ENCODE peak calls at places on chromosome X, in nine cellular contexts. One of them, this sample, is unnamed. For H3K9me3, the result is how much of the 10 kb centered on the place peaks cover.

GRCh38 chrX:149871940-149872339 is 9.0 kb upstream of the MAGEA8 start:
- DNase-seq in mucosa of descending colon: peak
- DNase-seq in PC-3: peak
- DNase-seq in heart right ventricle: peak
- DNase-seq in HepG2: peak
- DNase-seq in spleen: peak
- DNase-seq in left ventricle myocardium inferior: no peak
- DNase-seq in endodermal cell: peak
- DNase-seq in thoracic aorta: no peak
- DNase-seq in this sample: peak

GRCh38 chrX:120147537-120147936 is 10.9 kb upstream of the RHOXF2 start:
- DNase-seq in mucosa of descending colon: no peak
- DNase-seq in PC-3: no peak
- DNase-seq in heart right ventricle: no peak
- DNase-seq in HepG2: no peak
- DNase-seq in spleen: no peak
- DNase-seq in left ventricle myocardium inferior: no peak
- DNase-seq in endodermal cell: peak
- DNase-seq in thoracic aorta: no peak
- DNase-seq in this sample: no peak

GRCh38 chrX:76520273-76521054 is 93.0 kb downstream of the MAGEE1 start:
- DNase-seq in mucosa of descending colon: no peak
- DNase-seq in PC-3: no peak
- DNase-seq in heart right ventricle: no peak
- DNase-seq in HepG2: no peak
- DNase-seq in spleen: no peak
- DNase-seq in left ventricle myocardium inferior: no peak
- DNase-seq in endodermal cell: no peak
- DNase-seq in thoracic aorta: no peak
- DNase-seq in this sample: no peak

GRCh38 chrX:11724122-11725017 is 33.7 kb upstream of the MSL3 start:
- DNase-seq in mucosa of descending colon: no peak
- DNase-seq in PC-3: peak
- DNase-seq in heart right ventricle: peak
- DNase-seq in HepG2: peak
- DNase-seq in spleen: no peak
- DNase-seq in left ventricle myocardium inferior: no peak
- DNase-seq in endodermal cell: no peak
- DNase-seq in thoracic aorta: no peak
- DNase-seq in this sample: no peak

GRCh38 chrX:118495958-118496762 is 545 bp downstream of the DOCK11 start:
- DNase-seq in mucosa of descending colon: peak
- DNase-seq in PC-3: peak
- DNase-seq in heart right ventricle: peak
- DNase-seq in HepG2: no peak
- DNase-seq in spleen: peak
- DNase-seq in left ventricle myocardium inferior: peak
- DNase-seq in endodermal cell: peak
- DNase-seq in thoracic aorta: no peak
- DNase-seq in this sample: peak

GRCh38 chrX:111680988-111681779 is at the start of gene ALG13:
- DNase-seq in mucosa of descending colon: peak
- DNase-seq in PC-3: peak
- DNase-seq in heart right ventricle: peak
- DNase-seq in HepG2: peak
- DNase-seq in spleen: peak
- DNase-seq in left ventricle myocardium inferior: peak
- DNase-seq in endodermal cell: peak
- DNase-seq in thoracic aorta: peak
- DNase-seq in this sample: peak

GRCh38 chrX:121336831-121337421 is 289.5 kb downstream of the GLUD2 start:
- DNase-seq in mucosa of descending colon: no peak
- DNase-seq in PC-3: peak
- DNase-seq in heart right ventricle: no peak
- DNase-seq in HepG2: no peak
- DNase-seq in spleen: no peak
- DNase-seq in left ventricle myocardium inferior: no peak
- DNase-seq in endodermal cell: no peak
- DNase-seq in thoracic aorta: no peak
- DNase-seq in this sample: no peak

GRCh38 chrX:42954880-42955279 is 176.9 kb upstream of the PPP1R2C start:
- DNase-seq in mucosa of descending colon: no peak
- DNase-seq in PC-3: no peak
- DNase-seq in heart right ventricle: no peak
- DNase-seq in HepG2: no peak
- DNase-seq in spleen: no peak
- DNase-seq in left ventricle myocardium inferior: no peak
- DNase-seq in endodermal cell: no peak
- DNase-seq in thoracic aorta: no peak
- DNase-seq in this sample: no peak

GRCh38 chrX:132435222-132435621 is 53.6 kb downstream of the MBNL3 start:
- DNase-seq in mucosa of descending colon: no peak
- DNase-seq in PC-3: peak
- DNase-seq in heart right ventricle: no peak
- DNase-seq in HepG2: no peak
- DNase-seq in spleen: no peak
- DNase-seq in left ventricle myocardium inferior: no peak
- DNase-seq in endodermal cell: no peak
- DNase-seq in thoracic aorta: no peak
- DNase-seq in this sample: no peak

GRCh38 chrX:133786382-133786781 is 199.0 kb downstream of the GPC3 start:
- DNase-seq in mucosa of descending colon: no peak
- DNase-seq in PC-3: no peak
- DNase-seq in heart right ventricle: no peak
- DNase-seq in HepG2: no peak
- DNase-seq in spleen: no peak
- DNase-seq in left ventricle myocardium inferior: no peak
- DNase-seq in endodermal cell: no peak
- DNase-seq in thoracic aorta: no peak
- DNase-seq in this sample: no peak

GRCh38 chrX:41890026-41890423 is 33.3 kb downstream of the CASK start:
- DNase-seq in mucosa of descending colon: no peak
- DNase-seq in PC-3: no peak
- DNase-seq in heart right ventricle: no peak
- DNase-seq in HepG2: no peak
- DNase-seq in spleen: no peak
- DNase-seq in left ventricle myocardium inferior: no peak
- DNase-seq in endodermal cell: no peak
- DNase-seq in thoracic aorta: no peak
- DNase-seq in this sample: no peak

GRCh38 chrX:41900321-41900720 is 23.0 kb downstream of the CASK start:
- DNase-seq in mucosa of descending colon: no peak
- DNase-seq in PC-3: no peak
- DNase-seq in heart right ventricle: no peak
- DNase-seq in HepG2: no peak
- DNase-seq in spleen: no peak
- DNase-seq in left ventricle myocardium inferior: no peak
- DNase-seq in endodermal cell: no peak
- DNase-seq in thoracic aorta: no peak
- DNase-seq in this sample: no peak

DNA sequence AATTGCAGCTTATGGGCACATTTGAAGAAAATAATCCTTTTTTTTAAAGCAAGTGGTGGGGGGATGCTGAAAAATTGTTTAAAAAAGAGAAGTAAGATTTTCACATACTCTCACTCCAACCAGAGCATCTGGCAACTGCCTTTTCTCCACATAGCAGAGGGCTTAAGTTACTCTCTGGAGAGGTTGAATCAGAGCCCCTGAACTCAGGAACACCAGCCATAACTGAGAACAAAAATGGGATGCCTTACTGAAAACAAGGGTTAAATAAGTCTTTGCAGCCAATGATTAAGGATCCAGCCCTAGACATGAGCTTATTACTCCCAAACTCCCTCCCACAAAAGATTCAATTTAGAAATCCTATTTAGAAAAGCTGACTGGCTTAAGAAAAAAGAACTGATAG is 27.5 kb downstream of the CASK start:
- DNase-seq in mucosa of descending colon: no peak
- DNase-seq in PC-3: no peak
- DNase-seq in heart right ventricle: no peak
- DNase-seq in HepG2: no peak
- DNase-seq in spleen: no peak
- DNase-seq in left ventricle myocardium inferior: no peak
- DNase-seq in endodermal cell: no peak
- DNase-seq in thoracic aorta: no peak
- DNase-seq in this sample: no peak
- H3K9me3 ChIP-seq in mucosa of descending colon: under half
- H3K9me3 ChIP-seq in PC-3: under half
- H3K9me3 ChIP-seq in heart right ventricle: under half
- H3K9me3 ChIP-seq in HepG2: under half
- H3K9me3 ChIP-seq in spleen: under half
- H3K9me3 ChIP-seq in left ventricle myocardium inferior: under half
- H3K9me3 ChIP-seq in endodermal cell: under half
- H3K9me3 ChIP-seq in thoracic aorta: under half
- H3K9me3 ChIP-seq in this sample: under half

GRCh38 chrX:110449312-110449711 is 90.7 kb downstream of the RTL9 start:
- DNase-seq in mucosa of descending colon: no peak
- DNase-seq in PC-3: no peak
- DNase-seq in heart right ventricle: no peak
- DNase-seq in HepG2: no peak
- DNase-seq in spleen: no peak
- DNase-seq in left ventricle myocardium inferior: no peak
- DNase-seq in endodermal cell: no peak
- DNase-seq in thoracic aorta: no peak
- DNase-seq in this sample: no peak

GRCh38 chrX:110442631-110443030 is 84.0 kb downstream of the RTL9 start:
- DNase-seq in mucosa of descending colon: no peak
- DNase-seq in PC-3: peak
- DNase-seq in heart right ventricle: no peak
- DNase-seq in HepG2: peak
- DNase-seq in spleen: no peak
- DNase-seq in left ventricle myocardium inferior: no peak
- DNase-seq in endodermal cell: peak
- DNase-seq in thoracic aorta: no peak
- DNase-seq in this sample: peak

GRCh38 chrX:110450050-110450449 is 91.4 kb downstream of the RTL9 start:
- DNase-seq in mucosa of descending colon: no peak
- DNase-seq in PC-3: peak
- DNase-seq in heart right ventricle: peak
- DNase-seq in HepG2: peak
- DNase-seq in spleen: no peak
- DNase-seq in left ventricle myocardium inferior: peak
- DNase-seq in endodermal cell: peak
- DNase-seq in thoracic aorta: peak
- DNase-seq in this sample: peak

GRCh38 chrX:110444996-110445395 is 86.3 kb downstream of the RTL9 start:
- DNase-seq in mucosa of descending colon: no peak
- DNase-seq in PC-3: peak
- DNase-seq in heart right ventricle: no peak
- DNase-seq in HepG2: no peak
- DNase-seq in spleen: no peak
- DNase-seq in left ventricle myocardium inferior: no peak
- DNase-seq in endodermal cell: no peak
- DNase-seq in thoracic aorta: no peak
- DNase-seq in this sample: no peak

DNA sequence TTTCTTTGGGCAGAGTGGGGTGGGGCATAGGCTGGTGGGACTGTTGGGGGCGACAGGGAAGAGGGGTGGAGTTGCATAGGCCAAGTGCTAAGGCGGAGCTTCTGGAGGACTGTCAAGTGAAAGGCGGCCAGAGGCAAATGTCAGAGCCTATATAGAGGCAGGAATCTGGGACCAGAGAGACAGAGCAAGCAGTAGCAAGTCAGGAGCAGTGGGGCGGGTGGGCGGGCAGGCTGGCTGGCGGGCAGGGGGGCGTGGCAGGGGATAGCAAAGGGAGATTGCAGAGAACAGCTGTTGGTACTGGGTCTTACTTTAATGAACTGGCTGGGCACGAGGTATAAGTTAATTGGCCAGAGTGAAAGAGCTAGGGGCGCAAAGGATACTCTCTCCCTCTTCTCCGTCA is 89.8 kb downstream of the RTL9 start:
- DNase-seq in mucosa of descending colon: no peak
- DNase-seq in PC-3: no peak
- DNase-seq in heart right ventricle: no peak
- DNase-seq in HepG2: no peak
- DNase-seq in spleen: no peak
- DNase-seq in left ventricle myocardium inferior: no peak
- DNase-seq in endodermal cell: peak
- DNase-seq in thoracic aorta: no peak
- DNase-seq in this sample: no peak
- TF ChIP-seq CTCF in mucosa of descending colon: no peak
- TF ChIP-seq CTCF in PC-3: no peak
- TF ChIP-seq CTCF in heart right ventricle: no peak
- TF ChIP-seq CTCF in HepG2: no peak
- TF ChIP-seq CTCF in spleen: no peak
- TF ChIP-seq CTCF in left ventricle myocardium inferior: no peak
- TF ChIP-seq CTCF in endodermal cell: no peak
- TF ChIP-seq CTCF in thoracic aorta: no peak
- TF ChIP-seq CTCF in this sample: no peak

GRCh38 chrX:40844476-40844875 is 109.1 kb upstream of the MED14 start:
- DNase-seq in mucosa of descending colon: no peak
- DNase-seq in PC-3: no peak
- DNase-seq in heart right ventricle: no peak
- DNase-seq in HepG2: no peak
- DNase-seq in spleen: no peak
- DNase-seq in left ventricle myocardium inferior: no peak
- DNase-seq in endodermal cell: no peak
- DNase-seq in thoracic aorta: no peak
- DNase-seq in this sample: no peak
- H3K9me3 ChIP-seq in mucosa of descending colon: under half
- H3K9me3 ChIP-seq in PC-3: under half
- H3K9me3 ChIP-seq in heart right ventricle: under half
- H3K9me3 ChIP-seq in HepG2: under half
- H3K9me3 ChIP-seq in spleen: under half
- H3K9me3 ChIP-seq in left ventricle myocardium inferior: under half
- H3K9me3 ChIP-seq in endodermal cell: under half
- H3K9me3 ChIP-seq in thoracic aorta: under half
- H3K9me3 ChIP-seq in this sample: under half

DNA sequence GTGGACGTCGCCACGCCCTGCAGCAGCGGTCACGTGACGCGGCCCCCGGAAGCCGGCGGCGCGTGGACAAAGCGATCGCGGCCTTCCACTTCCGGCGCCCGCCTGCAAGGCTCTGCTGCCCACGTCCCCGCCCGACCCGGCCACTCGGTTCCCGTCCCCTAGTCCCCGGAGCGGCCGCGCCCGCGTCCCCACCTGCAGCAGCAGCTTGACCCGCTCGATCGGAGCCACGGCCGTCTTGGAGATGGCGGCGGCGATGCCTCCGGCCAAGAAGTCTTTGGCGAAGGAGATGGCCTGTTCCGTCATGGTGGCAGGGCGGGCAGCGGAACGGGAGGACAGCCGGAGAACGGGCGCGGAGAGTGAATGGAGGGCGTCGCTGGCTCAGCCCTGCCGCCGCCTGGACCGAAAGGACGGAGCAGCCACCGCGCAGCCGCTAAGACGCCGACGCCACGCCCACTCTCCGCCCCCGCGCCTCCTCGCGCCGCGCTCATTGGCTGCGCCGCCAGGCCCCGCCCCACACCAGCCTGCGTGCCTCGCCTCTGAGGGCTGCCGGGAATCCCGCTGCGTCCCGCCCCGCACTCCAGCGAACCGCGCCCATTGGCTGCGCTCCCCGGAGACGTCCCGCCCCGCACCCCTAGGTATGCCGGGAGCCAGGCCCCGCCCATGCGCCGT is at the start of gene SLC25A6:
- DNase-seq in mucosa of descending colon: peak
- DNase-seq in PC-3: peak
- DNase-seq in heart right ventricle: peak
- DNase-seq in HepG2: peak
- DNase-seq in spleen: peak
- DNase-seq in left ventricle myocardium inferior: peak
- DNase-seq in endodermal cell: peak
- DNase-seq in thoracic aorta: peak
- DNase-seq in this sample: peak
- TF ChIP-seq CTCF in mucosa of descending colon: no peak
- TF ChIP-seq CTCF in PC-3: no peak
- TF ChIP-seq CTCF in heart right ventricle: peak
- TF ChIP-seq CTCF in HepG2: peak
- TF ChIP-seq CTCF in spleen: peak
- TF ChIP-seq CTCF in left ventricle myocardium inferior: peak
- TF ChIP-seq CTCF in endodermal cell: peak
- TF ChIP-seq CTCF in thoracic aorta: no peak
- TF ChIP-seq CTCF in this sample: no peak